ENCODE peak calls at places on chromosome 21, in ten cellular contexts. One of them, this sample, is unnamed.
A peak's percentile ranks its signal among the peaks of the same experiment; 100 is the strongest.

GRCh38 chr21:42438316-42439205 is 34.9 kb downstream of the UBASH3A start:
- DNase-seq in mesothelial cell of epicardium: no peak
- DNase-seq in fibroblast of lung: no peak
- DNase-seq in epithelial cell of proximal tubule: no peak
- DNase-seq in ovary: no peak
- DNase-seq in NCI-H2081 treated with DMSO at 0.1 percent for 48 hours: no peak
- DNase-seq in stimulated activated CD8-positive, alpha-beta memory T cell treated with anti-CD3 and anti-CD28 coated beads, Interleukin-2, amount 100 ng/mL, for 48 hours: no peak
- DNase-seq in PC-3: no peak
- DNase-seq in central memory CD4-positive, alpha-beta T cell: no peak
- DNase-seq in HT-29: no peak
- DNase-seq in this sample: no peak

GRCh38 chr21:34670220-34670961 is 1.6 kb downstream of the CLIC6 start:
- DNase-seq in central memory CD4-positive, alpha-beta T cell: no peak
- DNase-seq in epithelial cell of proximal tubule: no peak
- DNase-seq in fibroblast of lung: peak; percentile 9
- DNase-seq in ovary: peak; percentile 22
- DNase-seq in PC-3: no peak
- DNase-seq in stimulated activated CD8-positive, alpha-beta memory T cell treated with anti-CD3 and anti-CD28 coated beads, Interleukin-2, amount 100 ng/mL, for 48 hours: no peak
- DNase-seq in NCI-H2081 treated with DMSO at 0.1 percent for 48 hours: no peak
- DNase-seq in mesothelial cell of epicardium: peak; percentile 47
- DNase-seq in HT-29: no peak
- DNase-seq in this sample: no peak

GRCh38 chr21:46368533-46369285 is 44.8 kb downstream of the PCNT start:
- DNase-seq in epithelial cell of proximal tubule: no peak
- DNase-seq in NCI-H2081 treated with DMSO at 0.1 percent for 48 hours: no peak
- DNase-seq in stimulated activated CD8-positive, alpha-beta memory T cell treated with anti-CD3 and anti-CD28 coated beads, Interleukin-2, amount 100 ng/mL, for 48 hours: peak; percentile 10
- DNase-seq in HT-29: no peak
- DNase-seq in fibroblast of lung: no peak
- DNase-seq in mesothelial cell of epicardium: no peak
- DNase-seq in PC-3: no peak
- DNase-seq in central memory CD4-positive, alpha-beta T cell: peak; percentile 54
- DNase-seq in ovary: no peak
- DNase-seq in this sample: peak; percentile 63

GRCh38 chr21:32682696-32683474 is 44.9 kb downstream of the SYNJ1 start:
- DNase-seq in epithelial cell of proximal tubule: peak; percentile 2
- DNase-seq in HT-29: no peak
- DNase-seq in PC-3: no peak
- DNase-seq in stimulated activated CD8-positive, alpha-beta memory T cell treated with anti-CD3 and anti-CD28 coated beads, Interleukin-2, amount 100 ng/mL, for 48 hours: no peak
- DNase-seq in central memory CD4-positive, alpha-beta T cell: no peak
- DNase-seq in fibroblast of lung: no peak
- DNase-seq in mesothelial cell of epicardium: no peak
- DNase-seq in ovary: no peak
- DNase-seq in NCI-H2081 treated with DMSO at 0.1 percent for 48 hours: no peak
- DNase-seq in this sample: no peak

GRCh38 chr21:35084869-35085268 is 35.8 kb upstream of the RUNX1 start:
- DNase-seq in fibroblast of lung: peak; percentile 99
- DNase-seq in central memory CD4-positive, alpha-beta T cell: no peak
- DNase-seq in PC-3: peak; percentile 95
- DNase-seq in mesothelial cell of epicardium: no peak
- DNase-seq in epithelial cell of proximal tubule: peak; percentile 53
- DNase-seq in ovary: no peak
- DNase-seq in stimulated activated CD8-positive, alpha-beta memory T cell treated with anti-CD3 and anti-CD28 coated beads, Interleukin-2, amount 100 ng/mL, for 48 hours: no peak
- DNase-seq in NCI-H2081 treated with DMSO at 0.1 percent for 48 hours: no peak
- DNase-seq in HT-29: no peak
- DNase-seq in this sample: no peak

GRCh38 chr21:34651642-34652041 is 17.2 kb upstream of the CLIC6 start:
- DNase-seq in stimulated activated CD8-positive, alpha-beta memory T cell treated with anti-CD3 and anti-CD28 coated beads, Interleukin-2, amount 100 ng/mL, for 48 hours: no peak
- DNase-seq in NCI-H2081 treated with DMSO at 0.1 percent for 48 hours: no peak
- DNase-seq in PC-3: no peak
- DNase-seq in epithelial cell of proximal tubule: no peak
- DNase-seq in ovary: no peak
- DNase-seq in mesothelial cell of epicardium: no peak
- DNase-seq in HT-29: no peak
- DNase-seq in fibroblast of lung: no peak
- DNase-seq in central memory CD4-positive, alpha-beta T cell: no peak
- DNase-seq in this sample: no peak

GRCh38 chr21:37986751-37987399 is 70.6 kb upstream of the KCNJ6 start:
- DNase-seq in central memory CD4-positive, alpha-beta T cell: no peak
- DNase-seq in ovary: no peak
- DNase-seq in epithelial cell of proximal tubule: no peak
- DNase-seq in NCI-H2081 treated with DMSO at 0.1 percent for 48 hours: peak; percentile 94
- DNase-seq in mesothelial cell of epicardium: no peak
- DNase-seq in fibroblast of lung: no peak
- DNase-seq in HT-29: peak; percentile 12
- DNase-seq in PC-3: peak; percentile 71
- DNase-seq in stimulated activated CD8-positive, alpha-beta memory T cell treated with anti-CD3 and anti-CD28 coated beads, Interleukin-2, amount 100 ng/mL, for 48 hours: no peak
- DNase-seq in this sample: no peak

GRCh38 chr21:44517175-44517899 is 22.7 kb downstream of the KRTAP10-1 start:
- DNase-seq in mesothelial cell of epicardium: no peak
- DNase-seq in PC-3: no peak
- DNase-seq in ovary: no peak
- DNase-seq in epithelial cell of proximal tubule: no peak
- DNase-seq in fibroblast of lung: peak; percentile 3
- DNase-seq in HT-29: no peak
- DNase-seq in NCI-H2081 treated with DMSO at 0.1 percent for 48 hours: peak; percentile 0
- DNase-seq in stimulated activated CD8-positive, alpha-beta memory T cell treated with anti-CD3 and anti-CD28 coated beads, Interleukin-2, amount 100 ng/mL, for 48 hours: no peak
- DNase-seq in central memory CD4-positive, alpha-beta T cell: no peak
- DNase-seq in this sample: peak; percentile 44

GRCh38 chr21:21279193-21279901 is 281.1 kb downstream of the NCAM2 start:
- DNase-seq in fibroblast of lung: no peak
- DNase-seq in NCI-H2081 treated with DMSO at 0.1 percent for 48 hours: no peak
- DNase-seq in mesothelial cell of epicardium: no peak
- DNase-seq in PC-3: no peak
- DNase-seq in HT-29: no peak
- DNase-seq in epithelial cell of proximal tubule: no peak
- DNase-seq in ovary: no peak
- DNase-seq in stimulated activated CD8-positive, alpha-beta memory T cell treated with anti-CD3 and anti-CD28 coated beads, Interleukin-2, amount 100 ng/mL, for 48 hours: no peak
- DNase-seq in central memory CD4-positive, alpha-beta T cell: no peak
- DNase-seq in this sample: no peak

GRCh38 chr21:38293113-38293512 is 36.3 kb downstream of the KCNJ15 start:
- DNase-seq in stimulated activated CD8-positive, alpha-beta memory T cell treated with anti-CD3 and anti-CD28 coated beads, Interleukin-2, amount 100 ng/mL, for 48 hours: no peak
- DNase-seq in PC-3: no peak
- DNase-seq in mesothelial cell of epicardium: no peak
- DNase-seq in central memory CD4-positive, alpha-beta T cell: no peak
- DNase-seq in fibroblast of lung: no peak
- DNase-seq in NCI-H2081 treated with DMSO at 0.1 percent for 48 hours: no peak
- DNase-seq in HT-29: peak; percentile 8
- DNase-seq in epithelial cell of proximal tubule: no peak
- DNase-seq in ovary: no peak
- DNase-seq in this sample: no peak

GRCh38 chr21:41581592-41582228 is 73.8 kb upstream of the TMPRSS2 start:
- DNase-seq in stimulated activated CD8-positive, alpha-beta memory T cell treated with anti-CD3 and anti-CD28 coated beads, Interleukin-2, amount 100 ng/mL, for 48 hours: no peak
- DNase-seq in ovary: no peak
- DNase-seq in central memory CD4-positive, alpha-beta T cell: no peak
- DNase-seq in NCI-H2081 treated with DMSO at 0.1 percent for 48 hours: no peak
- DNase-seq in PC-3: no peak
- DNase-seq in epithelial cell of proximal tubule: no peak
- DNase-seq in mesothelial cell of epicardium: peak; percentile 17
- DNase-seq in fibroblast of lung: no peak
- DNase-seq in HT-29: no peak
- DNase-seq in this sample: no peak

GRCh38 chr21:45455321-45456013 is 50.5 kb downstream of the COL18A1 start:
- DNase-seq in ovary: no peak
- DNase-seq in epithelial cell of proximal tubule: no peak
- DNase-seq in PC-3: peak; percentile 69
- DNase-seq in NCI-H2081 treated with DMSO at 0.1 percent for 48 hours: no peak
- DNase-seq in central memory CD4-positive, alpha-beta T cell: no peak
- DNase-seq in mesothelial cell of epicardium: no peak
- DNase-seq in fibroblast of lung: peak; percentile 55
- DNase-seq in HT-29: peak; percentile 61
- DNase-seq in stimulated activated CD8-positive, alpha-beta memory T cell treated with anti-CD3 and anti-CD28 coated beads, Interleukin-2, amount 100 ng/mL, for 48 hours: no peak
- DNase-seq in this sample: no peak

GRCh38 chr21:42398414-42399030 is 2.7 kb upstream of the TMPRSS3 start:
- DNase-seq in stimulated activated CD8-positive, alpha-beta memory T cell treated with anti-CD3 and anti-CD28 coated beads, Interleukin-2, amount 100 ng/mL, for 48 hours: no peak
- DNase-seq in ovary: no peak
- DNase-seq in NCI-H2081 treated with DMSO at 0.1 percent for 48 hours: no peak
- DNase-seq in central memory CD4-positive, alpha-beta T cell: no peak
- DNase-seq in HT-29: no peak
- DNase-seq in PC-3: no peak
- DNase-seq in mesothelial cell of epicardium: no peak
- DNase-seq in fibroblast of lung: no peak
- DNase-seq in epithelial cell of proximal tubule: no peak
- DNase-seq in this sample: no peak

GRCh38 chr21:37828515-37828914 is 87.7 kb downstream of the KCNJ6 start:
- DNase-seq in fibroblast of lung: no peak
- DNase-seq in ovary: no peak
- DNase-seq in stimulated activated CD8-positive, alpha-beta memory T cell treated with anti-CD3 and anti-CD28 coated beads, Interleukin-2, amount 100 ng/mL, for 48 hours: no peak
- DNase-seq in mesothelial cell of epicardium: no peak
- DNase-seq in central memory CD4-positive, alpha-beta T cell: no peak
- DNase-seq in HT-29: no peak
- DNase-seq in epithelial cell of proximal tubule: no peak
- DNase-seq in PC-3: no peak
- DNase-seq in NCI-H2081 treated with DMSO at 0.1 percent for 48 hours: no peak
- DNase-seq in this sample: no peak

GRCh38 chr21:32044205-32044874 is 171.5 kb downstream of the HUNK start:
- DNase-seq in central memory CD4-positive, alpha-beta T cell: no peak
- DNase-seq in NCI-H2081 treated with DMSO at 0.1 percent for 48 hours: no peak
- DNase-seq in PC-3: no peak
- DNase-seq in fibroblast of lung: no peak
- DNase-seq in epithelial cell of proximal tubule: no peak
- DNase-seq in stimulated activated CD8-positive, alpha-beta memory T cell treated with anti-CD3 and anti-CD28 coated beads, Interleukin-2, amount 100 ng/mL, for 48 hours: no peak
- DNase-seq in HT-29: no peak
- DNase-seq in ovary: no peak
- DNase-seq in mesothelial cell of epicardium: no peak
- DNase-seq in this sample: no peak

GRCh38 chr21:25895565-25896205 is 160.9 kb downstream of the GABPA start:
- DNase-seq in central memory CD4-positive, alpha-beta T cell: peak; percentile 6
- DNase-seq in PC-3: peak; percentile 53
- DNase-seq in epithelial cell of proximal tubule: no peak
- DNase-seq in stimulated activated CD8-positive, alpha-beta memory T cell treated with anti-CD3 and anti-CD28 coated beads, Interleukin-2, amount 100 ng/mL, for 48 hours: no peak
- DNase-seq in mesothelial cell of epicardium: no peak
- DNase-seq in HT-29: peak; percentile 15
- DNase-seq in ovary: no peak
- DNase-seq in NCI-H2081 treated with DMSO at 0.1 percent for 48 hours: peak; percentile 16
- DNase-seq in fibroblast of lung: peak; percentile 39
- DNase-seq in this sample: peak; percentile 17

This sample was measured in activated CD4-positive, alpha-beta memory T cell treated with anti-CD3 and anti-CD28 coated beads for 36 hours.